ENCODE peak calls at places on chromosomes 13 and 19, in four cellular contexts. One of them, this sample, is unnamed.

GRCh38 chr13:66414196-66414800 is 815.8 kb downstream of the PCDH9 start:
- DNase-seq in psoas muscle: no peak
- DNase-seq in IMR-90: no peak
- DNase-seq in lower lobe of right lung: no peak
- DNase-seq in this sample: no peak

GRCh38 chr19:2719910-2720776 is 1.0 kb downstream of the DIRAS1 start:
- DNase-seq in psoas muscle: no peak
- DNase-seq in IMR-90: peak
- DNase-seq in lower lobe of right lung: peak
- DNase-seq in this sample: peak

GRCh38 chr13:109778102-109778542 is 8.3 kb downstream of the IRS2 start:
- DNase-seq in psoas muscle: no peak
- DNase-seq in IMR-90: peak
- DNase-seq in lower lobe of right lung: no peak
- DNase-seq in this sample: no peak

GRCh38 chr13:83229574-83230300 is 652.5 kb downstream of the SLITRK1 start:
- DNase-seq in psoas muscle: no peak
- DNase-seq in IMR-90: peak
- DNase-seq in lower lobe of right lung: no peak
- DNase-seq in this sample: no peak

GRCh38 chr19:5436101-5436947 is 18.9 kb upstream of the ZNRF4 start:
- DNase-seq in psoas muscle: no peak
- DNase-seq in IMR-90: peak
- DNase-seq in lower lobe of right lung: no peak
- DNase-seq in this sample: no peak

GRCh38 chr13:110308377-110309158 is 1.5 kb downstream of the COL4A2 start:
- DNase-seq in psoas muscle: no peak
- DNase-seq in IMR-90: no peak
- DNase-seq in lower lobe of right lung: no peak
- DNase-seq in this sample: no peak

GRCh38 chr13:78599911-78600310 is 3.4 kb downstream of the POU4F1 start:
- DNase-seq in psoas muscle: no peak
- DNase-seq in IMR-90: no peak
- DNase-seq in lower lobe of right lung: no peak
- DNase-seq in this sample: no peak

GRCh38 chr19:2320939-2321338 is 7.4 kb downstream of the LSM7 start:
- DNase-seq in psoas muscle: no peak
- DNase-seq in IMR-90: no peak
- DNase-seq in lower lobe of right lung: no peak
- DNase-seq in this sample: no peak

This sample was measured in Right ventricle myocardium superior.